ENCODE peak calls at places on chromosomes 3 and 15, in six cellular contexts. Y, K, M, J, I and C are unnamed samples.
A peak's percentile ranks its signal among the peaks of the same experiment; 100 is the strongest.

GRCh38 chr15:48945386-48945785 is 18.3 kb downstream of the SHC4 start:
- DNase-seq in Y (no peak), M (no peak), J (peak; percentile 65), I (no peak), K (no peak), C (no peak)

GRCh38 chr3:72288955-72289707 is 504.2 kb upstream of the PROK2 start:
- DNase-seq in Y (peak; percentile 78), J (peak; percentile 46), M (no peak), I (peak; percentile 52), K (peak; percentile 47), C (peak; percentile 31)

GRCh38 chr3:94121161-94121560 is 58.3 kb downstream of the NSUN3 start:
- DNase-seq in I (no peak), J (no peak), M (no peak), Y (no peak), K (no peak), C (no peak)

GRCh38 chr15:69484837-69485236 is 32.2 kb downstream of the RPLP1 start:
- DNase-seq in K (no peak), J (no peak), M (no peak), Y (no peak), I (peak; percentile 61), C (no peak)

GRCh38 chr15:50675524-50676144 is 11.0 kb downstream of the TRPM7 start:
- DNase-seq in K (no peak), M (no peak), I (no peak), J (peak; percentile 45), Y (peak; percentile 67), C (peak; percentile 22)

GRCh38 chr3:55147856-55148720 is 220.2 kb upstream of the LRTM1 start:
- DNase-seq in Y (no peak), J (no peak), M (no peak), K (no peak), I (no peak), C (no peak)

GRCh38 chr15:92273732-92274131 is 119.9 kb upstream of the ST8SIA2 start:
- DNase-seq in J (no peak), I (no peak), Y (no peak), K (no peak), M (no peak), C (no peak)

GRCh38 chr3:5006755-5007202 is 27.5 kb downstream of the BHLHE40 start:
- DNase-seq in M (no peak), K (no peak), J (peak; percentile 63), I (no peak), Y (no peak), C (no peak)

GRCh38 chr15:71456362-71456761 is 341.1 kb downstream of the THSD4 start:
- DNase-seq in J (no peak), I (no peak), Y (no peak), K (no peak), M (no peak), C (no peak)

GRCh38 chr15:47876986-47877385 is 159.7 kb downstream of the SEMA6D start:
- DNase-seq in Y (no peak), K (no peak), J (no peak), M (no peak), I (no peak), C (no peak)

GRCh38 chr15:23647421-23648375 is at the start of gene MAGEL2:
- DNase-seq in J (no peak), K (no peak), I (no peak), Y (peak; percentile 17), M (no peak), C (no peak)

GRCh38 chr3:184619348-184619747 is 57.8 kb downstream of the EPHB3 start:
- DNase-seq in I (no peak), Y (no peak), M (no peak), K (no peak), J (no peak), C (no peak)

GRCh38 chr3:99760602-99761001 is 57.1 kb upstream of the CMSS1 start:
- DNase-seq in I (no peak), Y (no peak), K (no peak), J (no peak), M (no peak), C (no peak)

GRCh38 chr3:106208979-106209378 is 340.2 kb upstream of the CBLB start:
- DNase-seq in I (no peak), K (no peak), M (no peak), J (peak; percentile 47), Y (peak; percentile 30), C (no peak)

GRCh38 chr3:58093573-58094195 is 85.5 kb downstream of the FLNB start:
- DNase-seq in M (no peak), J (peak; percentile 61), I (no peak), K (no peak), Y (peak; percentile 82), C (no peak)

GRCh38 chr3:44072601-44073540 is 168.8 kb upstream of the TOPAZ1 start:
- DNase-seq in Y (no peak), J (no peak), M (no peak), K (no peak), I (no peak), C (no peak)

GRCh38 chr3:35394400-35394799 is 244.9 kb upstream of the ARPP21 start:
- DNase-seq in I (no peak), J (no peak), Y (no peak), M (no peak), K (no peak), C (no peak)

GRCh38 chr3:172148269-172148668 is 108.9 kb downstream of the FNDC3B start:
- DNase-seq in Y (peak; percentile 54), J (no peak), K (no peak), M (no peak), I (no peak), C (no peak)

GRCh38 chr3:149384167-149384566 is 6.7 kb upstream of the TM4SF1 start:
- DNase-seq in Y (no peak), I (no peak), M (no peak), J (no peak), K (no peak), C (no peak)

GRCh38 chr3:29757054-29757777 is 476.3 kb downstream of the RBMS3 start:
- DNase-seq in I (peak; percentile 66), J (peak; percentile 87), K (no peak), M (no peak), Y (peak; percentile 43), C (no peak)

GRCh38 chr3:194381460-194381875 is 11.9 kb upstream of the LRRC15 start:
- DNase-seq in I (peak; percentile 22), Y (no peak), K (no peak), M (no peak), J (peak; percentile 6), C (no peak)

DNA sequence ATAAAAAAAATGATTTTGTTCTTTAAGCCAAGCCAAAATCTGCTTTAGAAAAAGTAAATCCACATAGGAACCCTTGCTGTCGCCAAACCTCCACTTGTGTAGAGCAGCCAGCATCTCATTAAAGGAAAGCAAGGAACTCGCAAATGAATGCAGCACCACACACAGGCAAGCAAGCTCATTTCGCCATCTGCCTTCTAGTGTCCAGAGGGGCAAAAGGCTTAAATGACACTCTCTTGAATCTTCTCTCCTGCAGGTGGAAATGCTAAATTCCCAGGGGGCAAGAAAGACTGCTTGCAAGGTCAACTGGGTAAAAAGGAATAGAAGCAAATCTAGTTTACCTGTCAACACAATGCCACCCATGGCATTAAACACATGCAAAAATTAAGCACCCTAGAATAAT is 2.4 kb downstream of the MB21D2 start:
- DNase-seq in Y (peak; percentile 64), M (no peak), I (no peak), K (peak; percentile 38), J (peak; percentile 29), C (no peak)
- TF ChIP-seq CTCF in Y (peak; percentile 54), M (no peak), I (no peak), K (peak; percentile 41), J (no peak), C (peak; percentile 32)

GRCh38 chr3:25588441-25589103 is 76.1 kb downstream of the TOP2B start:
- DNase-seq in J (no peak), I (no peak), M (no peak), Y (no peak), K (no peak), C (no peak)

GRCh38 chr3:25586167-25586505 is 78.6 kb downstream of the TOP2B start:
- DNase-seq in Y (no peak), K (no peak), J (no peak), M (no peak), I (no peak), C (no peak)

GRCh38 chr3:25587975-25588374 is 76.7 kb downstream of the TOP2B start:
- DNase-seq in M (no peak), K (no peak), J (no peak), Y (no peak), I (no peak), C (no peak)

GRCh38 chr3:25587526-25587925 is 77.2 kb downstream of the TOP2B start:
- DNase-seq in Y (peak; percentile 84), M (no peak), J (no peak), K (no peak), I (no peak), C (no peak)

DNA sequence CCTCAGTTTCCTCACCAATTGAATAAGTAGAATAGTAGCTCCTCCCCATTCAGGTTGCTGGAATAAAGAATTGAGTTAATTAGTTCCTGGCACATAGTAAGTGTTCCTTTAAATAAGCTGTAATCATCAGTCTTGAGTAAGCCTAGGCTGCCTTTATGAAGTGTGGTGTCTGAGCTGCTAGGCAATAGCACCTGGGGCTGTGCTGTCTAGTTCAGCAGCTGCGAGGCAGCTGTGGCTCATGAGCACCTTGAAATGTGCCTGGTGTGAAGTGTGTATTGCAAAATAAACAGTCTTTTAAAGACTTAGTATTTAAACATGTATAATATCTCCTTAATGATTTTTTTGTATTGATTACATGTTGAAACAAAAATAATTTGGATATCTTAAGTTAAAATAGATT is 77.6 kb downstream of the TOP2B start:
- DNase-seq in Y (no peak), M (no peak), J (peak; percentile 40), I (no peak), K (no peak), C (no peak)
- TF ChIP-seq CTCF in Y (no peak), M (no peak), J (no peak), I (no peak), K (no peak), C (no peak)

GRCh38 chr3:24640330-24640877 is 145.8 kb upstream of the THRB start:
- DNase-seq in J (peak; percentile 64), K (no peak), Y (peak; percentile 18), M (no peak), I (no peak), C (peak; percentile 25)
- TF ChIP-seq CTCF in J (peak; percentile 67), K (peak; percentile 55), Y (peak; percentile 48), M (peak; percentile 9), I (no peak), C (peak; percentile 53)

GRCh38 chr3:18559323-18559972 is 134.3 kb upstream of the SATB1 start:
- DNase-seq in M (no peak), K (peak; percentile 10), I (peak; percentile 30), J (peak; percentile 61), Y (peak; percentile 20), C (no peak)
- TF ChIP-seq CTCF in M (peak; percentile 53), K (peak; percentile 77), I (no peak), J (peak; percentile 79), Y (peak; percentile 62), C (no peak)